ENCODE peak calls at places on chromosome 1, in six cellular contexts. One of them, this sample, is unnamed.
A peak's percentile ranks its signal among the peaks of the same experiment; 100 is the strongest.

GRCh38 chr1:152502496-152503180 is 8.0 kb upstream of the LCE5A start:
- DNase-seq in spleen: no peak
- DNase-seq in vagina: no peak
- DNase-seq in upper lobe of left lung: no peak
- DNase-seq in esophagus muscularis mucosa: peak; percentile 70
- DNase-seq in suprapubic skin: no peak
- DNase-seq in this sample: no peak

GRCh38 chr1:79323240-79324025 is 316.9 kb upstream of the ADGRL4 start:
- DNase-seq in spleen: no peak
- DNase-seq in vagina: no peak
- DNase-seq in upper lobe of left lung: no peak
- DNase-seq in esophagus muscularis mucosa: no peak
- DNase-seq in suprapubic skin: no peak
- DNase-seq in this sample: no peak

GRCh38 chr1:47262787-47263413 is 30.9 kb upstream of the TAL1 start:
- DNase-seq in spleen: no peak
- DNase-seq in vagina: no peak
- DNase-seq in upper lobe of left lung: no peak
- DNase-seq in esophagus muscularis mucosa: no peak
- DNase-seq in suprapubic skin: no peak
- DNase-seq in this sample: no peak

GRCh38 chr1:91501527-91501859 is 842 bp downstream of the CDC7 start:
- DNase-seq in spleen: no peak
- DNase-seq in vagina: no peak
- DNase-seq in upper lobe of left lung: no peak
- DNase-seq in esophagus muscularis mucosa: no peak
- DNase-seq in suprapubic skin: no peak
- DNase-seq in this sample: no peak

GRCh38 chr1:39130297-39130696 is 74.2 kb upstream of the MACF1 start:
- DNase-seq in spleen: no peak
- DNase-seq in vagina: no peak
- DNase-seq in upper lobe of left lung: no peak
- DNase-seq in esophagus muscularis mucosa: no peak
- DNase-seq in suprapubic skin: no peak
- DNase-seq in this sample: no peak

GRCh38 chr1:232110281-232111090 is 483.9 kb downstream of the DISC1 start:
- DNase-seq in spleen: no peak
- DNase-seq in vagina: no peak
- DNase-seq in upper lobe of left lung: no peak
- DNase-seq in esophagus muscularis mucosa: no peak
- DNase-seq in suprapubic skin: no peak
- DNase-seq in this sample: no peak

GRCh38 chr1:246351726-246352125 is 155.4 kb downstream of the SMYD3 start:
- DNase-seq in spleen: no peak
- DNase-seq in vagina: no peak
- DNase-seq in upper lobe of left lung: no peak
- DNase-seq in esophagus muscularis mucosa: no peak
- DNase-seq in suprapubic skin: no peak
- DNase-seq in this sample: no peak

GRCh38 chr1:94702440-94702810 is 117.7 kb upstream of the SLC44A3 start:
- DNase-seq in spleen: no peak
- DNase-seq in vagina: no peak
- DNase-seq in upper lobe of left lung: no peak
- DNase-seq in esophagus muscularis mucosa: peak; percentile 92
- DNase-seq in suprapubic skin: no peak
- DNase-seq in this sample: no peak

GRCh38 chr1:114833421-114833820 is 21.2 kb upstream of the SYCP1 start:
- DNase-seq in spleen: no peak
- DNase-seq in vagina: no peak
- DNase-seq in upper lobe of left lung: no peak
- DNase-seq in esophagus muscularis mucosa: no peak
- DNase-seq in suprapubic skin: no peak
- DNase-seq in this sample: no peak

GRCh38 chr1:226428348-226429050 is 20.6 kb upstream of the PARP1 start:
- DNase-seq in spleen: no peak
- DNase-seq in vagina: no peak
- DNase-seq in upper lobe of left lung: no peak
- DNase-seq in esophagus muscularis mucosa: no peak
- DNase-seq in suprapubic skin: no peak
- DNase-seq in this sample: no peak

GRCh38 chr1:1157914-1158710 is 15.6 kb upstream of the TTLL10 start:
- DNase-seq in spleen: no peak
- DNase-seq in vagina: no peak
- DNase-seq in upper lobe of left lung: peak; percentile 90
- DNase-seq in esophagus muscularis mucosa: no peak
- DNase-seq in suprapubic skin: no peak
- DNase-seq in this sample: no peak

GRCh38 chr1:204574856-204575145 is 58.6 kb downstream of the MDM4 start:
- DNase-seq in spleen: no peak
- DNase-seq in vagina: no peak
- DNase-seq in upper lobe of left lung: peak; percentile 72
- DNase-seq in esophagus muscularis mucosa: no peak
- DNase-seq in suprapubic skin: no peak
- DNase-seq in this sample: no peak

GRCh38 chr1:201745023-201745422 is 83.9 kb upstream of the IPO9 start:
- DNase-seq in spleen: no peak
- DNase-seq in vagina: no peak
- DNase-seq in upper lobe of left lung: no peak
- DNase-seq in esophagus muscularis mucosa: no peak
- DNase-seq in suprapubic skin: no peak
- DNase-seq in this sample: no peak

GRCh38 chr1:208047975-208048374 is 137.1 kb upstream of the CD34 start:
- DNase-seq in spleen: no peak
- DNase-seq in vagina: no peak
- DNase-seq in upper lobe of left lung: no peak
- DNase-seq in esophagus muscularis mucosa: no peak
- DNase-seq in suprapubic skin: no peak
- DNase-seq in this sample: no peak

GRCh38 chr1:115364044-115364775 is 26.2 kb upstream of the NGF start:
- DNase-seq in spleen: no peak
- DNase-seq in vagina: no peak
- DNase-seq in upper lobe of left lung: peak; percentile 33
- DNase-seq in esophagus muscularis mucosa: no peak
- DNase-seq in suprapubic skin: no peak
- DNase-seq in this sample: no peak

GRCh38 chr1:53559854-53560571 is 100.8 kb downstream of the DMRTB1 start:
- DNase-seq in spleen: no peak
- DNase-seq in vagina: no peak
- DNase-seq in upper lobe of left lung: no peak
- DNase-seq in esophagus muscularis mucosa: no peak
- DNase-seq in suprapubic skin: peak; percentile 44
- DNase-seq in this sample: no peak

GRCh38 chr1:203985044-203985443 is 87.9 kb upstream of the SOX13 start:
- DNase-seq in spleen: no peak
- DNase-seq in vagina: no peak
- DNase-seq in upper lobe of left lung: no peak
- DNase-seq in esophagus muscularis mucosa: peak; percentile 10
- DNase-seq in suprapubic skin: no peak
- DNase-seq in this sample: no peak

GRCh38 chr1:25468037-25468436 is 37.3 kb downstream of the MACO1 start:
- DNase-seq in spleen: no peak
- DNase-seq in vagina: no peak
- DNase-seq in upper lobe of left lung: no peak
- DNase-seq in esophagus muscularis mucosa: no peak
- DNase-seq in suprapubic skin: no peak
- DNase-seq in this sample: no peak

GRCh38 chr1:95282496-95282850 is 48.5 kb downstream of the RWDD3 start:
- DNase-seq in spleen: no peak
- DNase-seq in vagina: no peak
- DNase-seq in upper lobe of left lung: no peak
- DNase-seq in esophagus muscularis mucosa: no peak
- DNase-seq in suprapubic skin: no peak
- DNase-seq in this sample: no peak

DNA sequence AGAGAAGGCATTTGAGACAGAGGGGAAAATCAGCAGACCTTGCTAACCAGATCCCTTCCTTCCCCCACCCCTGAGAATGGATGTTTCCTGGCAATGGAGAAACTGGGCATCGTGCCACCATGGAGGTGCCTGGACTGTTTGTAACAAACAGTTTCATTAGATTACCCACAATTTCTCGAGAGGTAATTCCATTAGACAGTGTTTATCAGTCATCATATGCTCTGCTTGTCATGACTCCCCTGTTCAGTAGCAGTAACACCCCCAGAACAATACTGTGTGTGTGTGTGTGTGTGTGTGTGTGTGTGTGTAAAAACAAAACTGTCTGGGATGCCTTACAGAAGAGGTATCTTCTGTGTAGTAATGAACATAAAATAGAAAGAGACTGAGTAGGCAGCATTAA is 228.5 kb upstream of the DEPDC1 start:
- DNase-seq in spleen: no peak
- DNase-seq in vagina: no peak
- DNase-seq in upper lobe of left lung: no peak
- DNase-seq in esophagus muscularis mucosa: no peak
- DNase-seq in suprapubic skin: no peak
- DNase-seq in this sample: no peak
- TF ChIP-seq POLR2AphosphoS5 in spleen: no peak
- TF ChIP-seq POLR2AphosphoS5 in vagina: no peak
- TF ChIP-seq POLR2AphosphoS5 in upper lobe of left lung: no peak
- TF ChIP-seq POLR2AphosphoS5 in esophagus muscularis mucosa: no peak
- TF ChIP-seq POLR2AphosphoS5 in suprapubic skin: no peak
- TF ChIP-seq POLR2AphosphoS5 in this sample: no peak

GRCh38 chr1:154577346-154578057 is 9.9 kb downstream of the CHRNB2 start:
- DNase-seq in spleen: no peak
- DNase-seq in vagina: no peak
- DNase-seq in upper lobe of left lung: no peak
- DNase-seq in esophagus muscularis mucosa: no peak
- DNase-seq in suprapubic skin: no peak
- DNase-seq in this sample: no peak

GRCh38 chr1:154573168-154573510 is 5.6 kb downstream of the CHRNB2 start:
- DNase-seq in spleen: no peak
- DNase-seq in vagina: no peak
- DNase-seq in upper lobe of left lung: no peak
- DNase-seq in esophagus muscularis mucosa: no peak
- DNase-seq in suprapubic skin: no peak
- DNase-seq in this sample: no peak

GRCh38 chr1:154574715-154575114 is 7.1 kb downstream of the CHRNB2 start:
- DNase-seq in spleen: no peak
- DNase-seq in vagina: no peak
- DNase-seq in upper lobe of left lung: no peak
- DNase-seq in esophagus muscularis mucosa: no peak
- DNase-seq in suprapubic skin: no peak
- DNase-seq in this sample: no peak

GRCh38 chr1:154575951-154576566 is 8.5 kb downstream of the CHRNB2 start:
- DNase-seq in spleen: no peak
- DNase-seq in vagina: no peak
- DNase-seq in upper lobe of left lung: no peak
- DNase-seq in esophagus muscularis mucosa: no peak
- DNase-seq in suprapubic skin: no peak
- DNase-seq in this sample: no peak

DNA sequence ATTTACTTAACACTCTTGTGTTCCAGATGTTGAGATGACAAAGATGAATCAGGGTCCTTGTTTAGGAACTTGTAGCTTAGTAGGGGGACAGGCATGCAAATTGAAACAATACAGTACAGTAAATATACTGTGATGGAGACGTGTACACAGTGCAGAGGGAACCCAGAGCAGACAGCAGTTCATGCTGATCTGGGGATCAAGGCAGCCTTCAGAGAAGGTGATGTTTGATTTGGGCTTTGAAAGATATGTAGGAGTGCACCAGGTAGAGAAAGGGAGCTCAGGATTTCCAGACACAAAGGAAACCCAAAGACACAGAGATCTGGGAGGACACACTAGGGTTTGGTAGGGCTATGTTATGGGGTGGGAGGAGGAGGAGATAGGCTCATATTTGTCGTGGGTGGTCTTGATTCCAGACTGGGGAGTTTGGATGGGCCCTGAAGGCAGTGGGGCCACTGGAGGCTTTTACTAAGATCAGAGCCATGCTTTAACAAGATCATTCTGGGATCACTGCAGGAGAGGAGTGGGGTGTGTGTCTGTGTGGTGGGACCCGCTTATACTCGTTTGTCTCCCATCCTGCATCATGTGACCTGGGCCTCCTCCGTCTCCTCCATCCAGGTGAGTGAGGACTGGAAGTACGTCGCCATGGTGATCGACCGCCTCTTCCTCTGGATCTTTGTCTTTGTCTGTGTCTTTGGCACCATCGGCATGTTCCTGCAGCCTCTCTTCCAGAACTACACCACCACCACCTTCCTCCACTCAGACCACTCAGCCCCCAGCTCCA is 7.8 kb downstream of the CHRNB2 start:
- DNase-seq in spleen: no peak
- DNase-seq in vagina: no peak
- DNase-seq in upper lobe of left lung: no peak
- DNase-seq in esophagus muscularis mucosa: no peak
- DNase-seq in suprapubic skin: no peak
- DNase-seq in this sample: no peak
- TF ChIP-seq POLR2AphosphoS5 in spleen: no peak
- TF ChIP-seq POLR2AphosphoS5 in vagina: no peak
- TF ChIP-seq POLR2AphosphoS5 in upper lobe of left lung: no peak
- TF ChIP-seq POLR2AphosphoS5 in esophagus muscularis mucosa: no peak
- TF ChIP-seq POLR2AphosphoS5 in suprapubic skin: no peak
- TF ChIP-seq POLR2AphosphoS5 in this sample: no peak

GRCh38 chr1:179099891-179100290 is 18.0 kb downstream of the TOR3A start:
- DNase-seq in spleen: no peak
- DNase-seq in vagina: no peak
- DNase-seq in upper lobe of left lung: no peak
- DNase-seq in esophagus muscularis mucosa: no peak
- DNase-seq in suprapubic skin: no peak
- DNase-seq in this sample: no peak

GRCh38 chr1:179095377-179095776 is 13.5 kb downstream of the TOR3A start:
- DNase-seq in spleen: no peak
- DNase-seq in vagina: no peak
- DNase-seq in upper lobe of left lung: no peak
- DNase-seq in esophagus muscularis mucosa: no peak
- DNase-seq in suprapubic skin: no peak
- DNase-seq in this sample: no peak

GRCh38 chr1:179092896-179093461 is 11.1 kb downstream of the TOR3A start:
- DNase-seq in spleen: no peak
- DNase-seq in vagina: no peak
- DNase-seq in upper lobe of left lung: no peak
- DNase-seq in esophagus muscularis mucosa: no peak
- DNase-seq in suprapubic skin: no peak
- DNase-seq in this sample: no peak

GRCh38 chr1:179094826-179095225 is 13.0 kb downstream of the TOR3A start:
- DNase-seq in spleen: no peak
- DNase-seq in vagina: no peak
- DNase-seq in upper lobe of left lung: no peak
- DNase-seq in esophagus muscularis mucosa: no peak
- DNase-seq in suprapubic skin: no peak
- DNase-seq in this sample: peak; percentile 51

GRCh38 chr1:179095924-179096323 is 14.1 kb downstream of the TOR3A start:
- DNase-seq in spleen: no peak
- DNase-seq in vagina: no peak
- DNase-seq in upper lobe of left lung: no peak
- DNase-seq in esophagus muscularis mucosa: no peak
- DNase-seq in suprapubic skin: no peak
- DNase-seq in this sample: no peak
- TF ChIP-seq POLR2AphosphoS5 in spleen: no peak
- TF ChIP-seq POLR2AphosphoS5 in vagina: no peak
- TF ChIP-seq POLR2AphosphoS5 in upper lobe of left lung: no peak
- TF ChIP-seq POLR2AphosphoS5 in esophagus muscularis mucosa: no peak
- TF ChIP-seq POLR2AphosphoS5 in suprapubic skin: no peak
- TF ChIP-seq POLR2AphosphoS5 in this sample: no peak

DNA sequence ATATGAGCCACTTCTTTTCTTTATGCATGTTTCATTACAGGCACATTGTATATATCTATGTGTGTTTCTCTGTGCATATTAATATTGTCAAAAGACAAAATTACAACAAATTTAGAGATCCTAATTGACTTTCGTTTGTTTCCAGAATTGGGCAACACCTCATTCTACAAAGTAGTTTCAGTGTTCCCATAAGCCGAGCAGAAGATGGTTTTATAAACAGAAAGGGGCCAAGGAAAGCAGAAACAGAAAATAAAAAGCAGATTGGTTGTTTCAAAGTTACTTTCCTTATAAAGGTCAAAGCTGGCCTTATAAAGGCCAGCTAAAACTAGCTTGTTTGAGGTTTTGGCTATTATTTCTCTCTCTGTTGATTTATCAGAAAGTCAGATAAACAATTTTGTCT is 116.2 kb upstream of the FGGY start:
- DNase-seq in spleen: no peak
- DNase-seq in vagina: no peak
- DNase-seq in upper lobe of left lung: no peak
- DNase-seq in esophagus muscularis mucosa: no peak
- DNase-seq in suprapubic skin: no peak
- DNase-seq in this sample: no peak
- TF ChIP-seq POLR2AphosphoS5 in spleen: no peak
- TF ChIP-seq POLR2AphosphoS5 in vagina: no peak
- TF ChIP-seq POLR2AphosphoS5 in upper lobe of left lung: no peak
- TF ChIP-seq POLR2AphosphoS5 in esophagus muscularis mucosa: no peak
- TF ChIP-seq POLR2AphosphoS5 in suprapubic skin: no peak
- TF ChIP-seq POLR2AphosphoS5 in this sample: no peak

This sample was measured in breast epithelium.